ENCODE peak calls at places on chromosomes 7 and 10, in five cellular contexts. One of them, this sample, is unnamed.
A peak's percentile ranks its signal among the peaks of the same experiment; 100 is the strongest.

GRCh38 chr10:56269181-56269580 is 91.9 kb downstream of the ZWINT start:
- DNase-seq in prostate gland: no peak
- DNase-seq in fibroblast of mammary gland: no peak
- DNase-seq in uterus: no peak
- DNase-seq in dorsolateral prefrontal cortex: no peak
- DNase-seq in this sample: no peak

GRCh38 chr7:105015631-105015965 is 1.6 kb downstream of the KMT2E start:
- DNase-seq in prostate gland: peak; percentile 61
- DNase-seq in fibroblast of mammary gland: no peak
- DNase-seq in uterus: no peak
- DNase-seq in dorsolateral prefrontal cortex: no peak
- DNase-seq in this sample: peak; percentile 48

GRCh38 chr7:24757799-24758275 is 573 bp upstream of the GSDME start:
- DNase-seq in prostate gland: no peak
- DNase-seq in fibroblast of mammary gland: peak; percentile 53
- DNase-seq in uterus: no peak
- DNase-seq in dorsolateral prefrontal cortex: no peak
- DNase-seq in this sample: peak; percentile 81

GRCh38 chr7:6628045-6628444 is 9.1 kb upstream of the ZNF316 start:
- DNase-seq in prostate gland: peak; percentile 58
- DNase-seq in fibroblast of mammary gland: no peak
- DNase-seq in uterus: no peak
- DNase-seq in dorsolateral prefrontal cortex: no peak
- DNase-seq in this sample: no peak

GRCh38 chr10:26000971-26001370 is 66.9 kb downstream of the MYO3A start:
- DNase-seq in prostate gland: no peak
- DNase-seq in fibroblast of mammary gland: no peak
- DNase-seq in uterus: no peak
- DNase-seq in dorsolateral prefrontal cortex: no peak
- DNase-seq in this sample: no peak

GRCh38 chr7:114502454-114503254 is 88.0 kb downstream of the FOXP2 start:
- DNase-seq in prostate gland: no peak
- DNase-seq in fibroblast of mammary gland: peak; percentile 31
- DNase-seq in uterus: no peak
- DNase-seq in dorsolateral prefrontal cortex: no peak
- DNase-seq in this sample: peak; percentile 1

GRCh38 chr7:46440186-46440585 is 519.1 kb upstream of the IGFBP3 start:
- DNase-seq in prostate gland: no peak
- DNase-seq in fibroblast of mammary gland: no peak
- DNase-seq in uterus: no peak
- DNase-seq in dorsolateral prefrontal cortex: no peak
- DNase-seq in this sample: no peak

GRCh38 chr7:47253650-47254080 is 328.2 kb downstream of the TNS3 start:
- DNase-seq in prostate gland: no peak
- DNase-seq in fibroblast of mammary gland: peak; percentile 78
- DNase-seq in uterus: peak; percentile 64
- DNase-seq in dorsolateral prefrontal cortex: no peak
- DNase-seq in this sample: peak; percentile 86

GRCh38 chr10:46288601-46289206 is 1.9 kb downstream of the ANTXRL start:
- DNase-seq in prostate gland: no peak
- DNase-seq in fibroblast of mammary gland: no peak
- DNase-seq in uterus: no peak
- DNase-seq in dorsolateral prefrontal cortex: no peak
- DNase-seq in this sample: no peak

GRCh38 chr10:86065711-86066251 is 300.8 kb downstream of the GRID1 start:
- DNase-seq in prostate gland: no peak
- DNase-seq in fibroblast of mammary gland: no peak
- DNase-seq in uterus: no peak
- DNase-seq in dorsolateral prefrontal cortex: no peak
- DNase-seq in this sample: no peak

GRCh38 chr10:86403183-86403797 is 36.7 kb upstream of the GRID1 start:
- DNase-seq in prostate gland: no peak
- DNase-seq in fibroblast of mammary gland: no peak
- DNase-seq in uterus: no peak
- DNase-seq in dorsolateral prefrontal cortex: no peak
- DNase-seq in this sample: peak; percentile 6

GRCh38 chr7:130441408-130441854 is 615 bp upstream of the CEP41 start:
- DNase-seq in prostate gland: peak; percentile 20
- DNase-seq in fibroblast of mammary gland: no peak
- DNase-seq in uterus: no peak
- DNase-seq in dorsolateral prefrontal cortex: peak; percentile 54
- DNase-seq in this sample: peak; percentile 6

GRCh38 chr7:103630318-103630717 is 184.3 kb upstream of the SLC26A5 start:
- DNase-seq in prostate gland: no peak
- DNase-seq in fibroblast of mammary gland: peak; percentile 14
- DNase-seq in uterus: no peak
- DNase-seq in dorsolateral prefrontal cortex: no peak
- DNase-seq in this sample: peak; percentile 64

GRCh38 chr10:101901340-101901739 is 57.7 kb upstream of the KCNIP2 start:
- DNase-seq in prostate gland: no peak
- DNase-seq in fibroblast of mammary gland: no peak
- DNase-seq in uterus: no peak
- DNase-seq in dorsolateral prefrontal cortex: no peak
- DNase-seq in this sample: no peak

GRCh38 chr7:151505433-151505832 is 14.3 kb downstream of the RHEB start:
- DNase-seq in prostate gland: no peak
- DNase-seq in fibroblast of mammary gland: no peak
- DNase-seq in uterus: no peak
- DNase-seq in dorsolateral prefrontal cortex: no peak
- DNase-seq in this sample: no peak

GRCh38 chr10:29105516-29106215 is 183.2 kb upstream of the LYZL1 start:
- DNase-seq in prostate gland: no peak
- DNase-seq in fibroblast of mammary gland: no peak
- DNase-seq in uterus: no peak
- DNase-seq in dorsolateral prefrontal cortex: no peak
- DNase-seq in this sample: peak; percentile 85

GRCh38 chr10:77228559-77228958 is 409.0 kb downstream of the KCNMA1 start:
- DNase-seq in prostate gland: no peak
- DNase-seq in fibroblast of mammary gland: no peak
- DNase-seq in uterus: no peak
- DNase-seq in dorsolateral prefrontal cortex: no peak
- DNase-seq in this sample: no peak

GRCh38 chr7:38280707-38281106 is 7.3 kb upstream of the TARP start:
- DNase-seq in prostate gland: no peak
- DNase-seq in fibroblast of mammary gland: no peak
- DNase-seq in uterus: no peak
- DNase-seq in dorsolateral prefrontal cortex: no peak
- DNase-seq in this sample: no peak

GRCh38 chr7:115558186-115558585 is 472.4 kb downstream of the TFEC start:
- DNase-seq in prostate gland: no peak
- DNase-seq in fibroblast of mammary gland: peak; percentile 19
- DNase-seq in uterus: no peak
- DNase-seq in dorsolateral prefrontal cortex: no peak
- DNase-seq in this sample: peak; percentile 85

GRCh38 chr7:130544356-130544755 is 52.5 kb downstream of the MEST start:
- DNase-seq in prostate gland: no peak
- DNase-seq in fibroblast of mammary gland: no peak
- DNase-seq in uterus: no peak
- DNase-seq in dorsolateral prefrontal cortex: no peak
- DNase-seq in this sample: no peak

GRCh38 chr10:11798862-11799735 is 24.1 kb upstream of the PROSER2 start:
- DNase-seq in prostate gland: no peak
- DNase-seq in fibroblast of mammary gland: no peak
- DNase-seq in uterus: no peak
- DNase-seq in dorsolateral prefrontal cortex: no peak
- DNase-seq in this sample: peak; percentile 30

GRCh38 chr7:28008171-28008570 is 172.4 kb downstream of the JAZF1 start:
- DNase-seq in prostate gland: no peak
- DNase-seq in fibroblast of mammary gland: no peak
- DNase-seq in uterus: no peak
- DNase-seq in dorsolateral prefrontal cortex: no peak
- DNase-seq in this sample: no peak

GRCh38 chr10:91652364-91652763 is 19.5 kb upstream of the PPP1R3C start:
- DNase-seq in prostate gland: no peak
- DNase-seq in fibroblast of mammary gland: peak; percentile 95
- DNase-seq in uterus: no peak
- DNase-seq in dorsolateral prefrontal cortex: no peak
- DNase-seq in this sample: peak; percentile 100

GRCh38 chr7:151199196-151199874 is 11.0 kb downstream of the H2BK1 start:
- DNase-seq in prostate gland: no peak
- DNase-seq in fibroblast of mammary gland: no peak
- DNase-seq in uterus: peak; percentile 48
- DNase-seq in dorsolateral prefrontal cortex: no peak
- DNase-seq in this sample: no peak

GRCh38 chr7:158401295-158401694 is 186.3 kb downstream of the PTPRN2 start:
- DNase-seq in prostate gland: no peak
- DNase-seq in fibroblast of mammary gland: no peak
- DNase-seq in uterus: no peak
- DNase-seq in dorsolateral prefrontal cortex: no peak
- DNase-seq in this sample: no peak

GRCh38 chr10:118408145-118408544 is 66.0 kb upstream of the FAM204A start:
- DNase-seq in prostate gland: no peak
- DNase-seq in fibroblast of mammary gland: no peak
- DNase-seq in uterus: no peak
- DNase-seq in dorsolateral prefrontal cortex: no peak
- DNase-seq in this sample: no peak

GRCh38 chr10:49081532-49082275 is 33.6 kb downstream of the VSTM4 start:
- DNase-seq in prostate gland: no peak
- DNase-seq in fibroblast of mammary gland: no peak
- DNase-seq in uterus: no peak
- DNase-seq in dorsolateral prefrontal cortex: no peak
- DNase-seq in this sample: no peak

GRCh38 chr10:93938140-93938539 is 44.4 kb downstream of the SLC35G1 start:
- DNase-seq in prostate gland: no peak
- DNase-seq in fibroblast of mammary gland: peak; percentile 39
- DNase-seq in uterus: no peak
- DNase-seq in dorsolateral prefrontal cortex: no peak
- DNase-seq in this sample: no peak

GRCh38 chr7:45938626-45939302 is 17.7 kb upstream of the IGFBP3 start:
- DNase-seq in prostate gland: no peak
- DNase-seq in fibroblast of mammary gland: no peak
- DNase-seq in uterus: no peak
- DNase-seq in dorsolateral prefrontal cortex: no peak
- DNase-seq in this sample: no peak

GRCh38 chr10:98088186-98088971 is 46.1 kb upstream of the R3HCC1L start:
- DNase-seq in prostate gland: no peak
- DNase-seq in fibroblast of mammary gland: peak; percentile 35
- DNase-seq in uterus: no peak
- DNase-seq in dorsolateral prefrontal cortex: no peak
- DNase-seq in this sample: peak; percentile 2

GRCh38 chr10:86265877-86266259 is 100.7 kb downstream of the GRID1 start:
- DNase-seq in prostate gland: no peak
- DNase-seq in fibroblast of mammary gland: no peak
- DNase-seq in uterus: no peak
- DNase-seq in dorsolateral prefrontal cortex: no peak
- DNase-seq in this sample: no peak

GRCh38 chr7:149256568-149256967 is 5.4 kb upstream of the ZNF783 start:
- DNase-seq in prostate gland: no peak
- DNase-seq in fibroblast of mammary gland: no peak
- DNase-seq in uterus: no peak
- DNase-seq in dorsolateral prefrontal cortex: no peak
- DNase-seq in this sample: no peak

GRCh38 chr10:43899224-43899959 is 250.7 kb upstream of the ZNF32 start:
- DNase-seq in prostate gland: no peak
- DNase-seq in fibroblast of mammary gland: no peak
- DNase-seq in uterus: no peak
- DNase-seq in dorsolateral prefrontal cortex: no peak
- DNase-seq in this sample: peak; percentile 41

GRCh38 chr7:24729365-24730017 is 27.8 kb downstream of the GSDME start:
- DNase-seq in prostate gland: no peak
- DNase-seq in fibroblast of mammary gland: no peak
- DNase-seq in uterus: no peak
- DNase-seq in dorsolateral prefrontal cortex: peak; percentile 37
- DNase-seq in this sample: no peak

GRCh38 chr10:75977146-75977545 is 545.7 kb downstream of the LRMDA start:
- DNase-seq in prostate gland: no peak
- DNase-seq in fibroblast of mammary gland: peak; percentile 38
- DNase-seq in uterus: no peak
- DNase-seq in dorsolateral prefrontal cortex: no peak
- DNase-seq in this sample: no peak

GRCh38 chr10:5373321-5373720 is 8.6 kb downstream of the UCN3 start:
- DNase-seq in prostate gland: no peak
- DNase-seq in fibroblast of mammary gland: no peak
- DNase-seq in uterus: no peak
- DNase-seq in dorsolateral prefrontal cortex: no peak
- DNase-seq in this sample: no peak

GRCh38 chr10:123582084-123582989 is 83.8 kb upstream of the GPR26 start:
- DNase-seq in prostate gland: peak; percentile 75
- DNase-seq in fibroblast of mammary gland: peak; percentile 64
- DNase-seq in uterus: peak; percentile 71
- DNase-seq in dorsolateral prefrontal cortex: peak; percentile 81
- DNase-seq in this sample: peak; percentile 71

This sample was measured in EH.